ENCODE peak calls at places on chromosome 22, in eight cellular contexts. C is AG04449; P is HCT116; G is hepatocyte; I is astrocyte of the spinal cord; Z is neural crest cell; L is mucosa of descending colon; D is CD4-positive, alpha-beta T cell. N is an unnamed sample.

GRCh38 chr22:40436460-40437431 is 66.4 kb downstream of the SGSM3 start:
- DNase-seq in C (no peak), P (peak; percentile 53), G (peak; percentile 74), I (peak; percentile 79), Z (no peak), L (no peak), D (no peak), N (peak; percentile 9)

GRCh38 chr22:26481694-26482093 is 1.9 kb downstream of the HPS4 start:
- DNase-seq in C (no peak), P (no peak), G (no peak), I (no peak), Z (no peak), L (no peak), D (no peak), N (no peak)

GRCh38 chr22:41910599-41911291 is 4.1 kb downstream of the SHISA8 start:
- DNase-seq in C (no peak), P (no peak), G (peak; percentile 38), I (no peak), Z (no peak), L (no peak), D (peak; percentile 50), N (no peak)

GRCh38 chr22:26357813-26358212 is 71.2 kb upstream of the ASPHD2 start:
- DNase-seq in C (no peak), P (no peak), G (no peak), I (no peak), Z (no peak), L (no peak), D (no peak), N (no peak)

GRCh38 chr22:50624347-50625130 is 3.4 kb downstream of the ARSA start:
- DNase-seq in C (no peak), P (no peak), G (no peak), I (no peak), Z (no peak), L (no peak), D (no peak), N (no peak)

GRCh38 chr22:32355760-32356159 is 1.9 kb upstream of the RFPL3 start:
- DNase-seq in C (no peak), P (peak; percentile 48), G (peak; percentile 35), I (no peak), Z (no peak), L (no peak), D (no peak), N (peak; percentile 36)

GRCh38 chr22:42906605-42907338 is 49.7 kb upstream of the ARFGAP3 start:
- DNase-seq in C (no peak), P (no peak), G (no peak), I (no peak), Z (no peak), L (no peak), D (no peak), N (no peak)

GRCh38 chr22:26725012-26725676 is 67.8 kb downstream of the MIAT start:
- DNase-seq in C (no peak), P (no peak), G (no peak), I (no peak), Z (no peak), L (no peak), D (no peak), N (no peak)

GRCh38 chr22:49332691-49333090 is 495.0 kb downstream of the BRD1 start:
- DNase-seq in C (no peak), P (no peak), G (no peak), I (no peak), Z (no peak), L (no peak), D (no peak), N (no peak)

DNA sequence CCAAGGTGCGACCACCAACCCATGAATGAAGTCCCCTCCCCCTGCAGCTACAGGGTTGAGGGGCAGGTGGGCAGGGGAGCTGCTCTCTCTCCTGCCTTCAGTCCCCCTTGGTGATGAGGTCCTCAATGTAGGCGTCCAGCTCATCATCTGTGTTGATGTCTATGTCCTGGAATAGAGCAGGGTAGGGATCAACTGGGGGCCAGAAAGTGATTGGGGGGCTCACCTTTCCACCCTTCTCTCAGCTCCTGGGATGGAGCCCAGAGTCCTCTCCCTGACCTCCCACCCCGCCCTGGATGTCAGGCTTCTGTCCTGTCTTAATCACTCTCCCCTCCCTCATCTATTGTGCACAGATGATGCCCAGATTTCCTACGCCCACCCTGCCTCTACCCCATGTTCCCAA is 41.9 kb downstream of the MORC2 start:
- DNase-seq in C (no peak), P (no peak), G (no peak), I (no peak), Z (no peak), L (no peak), D (no peak), N (no peak)
- TF ChIP-seq CTCF in C (no peak), P (no peak), G (no peak), I (no peak), Z (no peak), L (no peak), D (no peak), N (no peak)

GRCh38 chr22:36385491-36386350 is 2.0 kb downstream of the MYH9 start:
- DNase-seq in C (no peak), P (no peak), G (peak; percentile 55), I (peak; percentile 30), Z (no peak), L (no peak), D (no peak), N (peak; percentile 79)

GRCh38 chr22:36383110-36383581 is 4.6 kb downstream of the MYH9 start:
- DNase-seq in C (no peak), P (no peak), G (no peak), I (peak; percentile 93), Z (no peak), L (no peak), D (no peak), N (peak; percentile 50)

GRCh38 chr22:36386900-36387663 is 685 bp downstream of the MYH9 start:
- DNase-seq in C (no peak), P (no peak), G (peak; percentile 76), I (no peak), Z (no peak), L (peak; percentile 93), D (peak; percentile 61), N (peak; percentile 59)

GRCh38 chr22:36386351-36386899 is 1.3 kb downstream of the MYH9 start:
- DNase-seq in C (no peak), P (no peak), G (peak; percentile 72), I (no peak), Z (no peak), L (peak; percentile 85), D (no peak), N (peak; percentile 57)

GRCh38 chr22:36384766-36385400 is 2.9 kb downstream of the MYH9 start:
- DNase-seq in C (no peak), P (no peak), G (no peak), I (peak; percentile 53), Z (peak; percentile 36), L (no peak), D (peak; percentile 63), N (no peak)
- TF ChIP-seq CTCF in C (no peak), P (no peak), G (peak; percentile 13), I (no peak), Z (no peak), L (no peak), D (peak; percentile 22), N (no peak)

GRCh38 chr22:44828193-44828592 is 75.8 kb downstream of the ARHGAP8 start:
- DNase-seq in C (no peak), P (no peak), G (no peak), I (no peak), Z (peak; percentile 57), L (peak; percentile 29), D (no peak), N (peak; percentile 55)
- TF ChIP-seq CTCF in C (peak; percentile 33), P (peak; percentile 66), G (peak; percentile 24), I (peak; percentile 46), Z (peak; percentile 56), L (no peak), D (no peak), N (peak; percentile 78)

GRCh38 chr22:48097723-48098122 is 1335.3 kb downstream of the TBC1D22A start:
- DNase-seq in C (no peak), P (no peak), G (no peak), I (no peak), Z (no peak), L (no peak), D (peak; percentile 8), N (no peak)

GRCh38 chr22:48098243-48098935 is 1335.9 kb downstream of the TBC1D22A start:
- DNase-seq in C (no peak), P (no peak), G (no peak), I (no peak), Z (no peak), L (no peak), D (peak; percentile 17), N (no peak)

GRCh38 chr22:48093981-48094380 is 1331.5 kb downstream of the TBC1D22A start:
- DNase-seq in C (no peak), P (no peak), G (no peak), I (no peak), Z (no peak), L (no peak), D (no peak), N (no peak)

GRCh38 chr22:48096846-48097665 is 1334.6 kb downstream of the TBC1D22A start:
- DNase-seq in C (no peak), P (no peak), G (no peak), I (no peak), Z (no peak), L (no peak), D (no peak), N (no peak)

GRCh38 chr22:48096411-48096810 is 1334.0 kb downstream of the TBC1D22A start:
- DNase-seq in C (no peak), P (no peak), G (no peak), I (no peak), Z (no peak), L (no peak), D (peak; percentile 16), N (no peak)
- TF ChIP-seq CTCF in C (no peak), P (no peak), G (no peak), I (no peak), Z (no peak), L (no peak), D (no peak), N (no peak)

GRCh38 chr22:47153854-47154542 is 391.5 kb downstream of the TBC1D22A start:
- DNase-seq in C (no peak), P (no peak), G (no peak), I (no peak), Z (no peak), L (no peak), D (no peak), N (no peak)
- TF ChIP-seq CTCF in C (no peak), P (no peak), G (no peak), I (no peak), Z (no peak), L (no peak), D (no peak), N (no peak)

DNA sequence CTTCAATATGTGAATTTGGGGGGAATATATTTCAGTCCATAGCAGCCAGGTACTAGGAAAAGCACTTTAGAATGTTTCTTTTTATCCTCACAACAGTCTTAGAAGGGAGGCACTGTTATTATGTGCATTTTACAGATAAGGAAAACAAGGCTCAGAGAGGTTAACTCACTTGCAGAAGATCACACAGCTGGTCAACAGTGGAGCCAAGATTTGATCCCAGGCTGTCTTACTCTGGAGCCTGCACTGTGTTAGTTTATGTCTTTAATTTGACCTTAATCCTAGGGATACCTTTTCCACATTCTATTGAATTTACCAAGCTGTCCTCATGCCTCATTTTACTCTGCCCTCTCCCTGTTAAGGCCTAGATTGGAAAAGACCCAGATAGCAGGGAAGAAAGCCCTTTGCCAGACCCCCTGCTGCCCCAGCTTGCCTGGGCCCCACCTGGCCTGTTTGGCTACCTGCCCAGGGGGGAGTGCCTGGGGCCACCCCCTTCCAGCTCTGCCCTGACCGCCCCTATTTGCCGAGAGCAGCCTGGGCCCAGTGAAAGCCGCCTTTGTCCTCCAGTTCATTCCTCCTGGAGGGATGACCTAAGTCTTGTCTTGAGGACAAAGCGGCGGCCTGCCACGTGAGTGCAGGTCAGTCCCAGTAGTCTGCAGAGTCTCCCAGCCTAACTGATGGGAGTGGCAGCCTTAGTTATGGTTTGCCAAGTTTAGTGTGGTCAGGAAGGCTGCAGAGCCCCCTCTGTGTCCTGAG is 116.1 kb upstream of the CRYBB3 start:
- DNase-seq in C (no peak), P (no peak), G (peak; percentile 38), I (no peak), Z (no peak), L (peak; percentile 55), D (no peak), N (peak; percentile 84)
- TF ChIP-seq CTCF in C (no peak), P (no peak), G (no peak), I (no peak), Z (no peak), L (no peak), D (no peak), N (no peak)